ENCODE peak calls at places on chromosomes 16 and 17, in five cellular contexts. X, W, T, I and M are unnamed samples.

GRCh38 chr16:8577678-8578304 is 12.5 kb downstream of the TMEM114 start:
- DNase-seq in I (no peak), X (no peak), W (no peak), T (no peak), M (no peak)

GRCh38 chr17:45018514-45019176 is 32.8 kb downstream of the DCAKD start:
- DNase-seq in X (no peak), T (no peak), I (no peak), W (peak; percentile 11), M (peak; percentile 36)

GRCh38 chr17:57337390-57337789 is 81.1 kb downstream of the MSI2 start:
- DNase-seq in X (no peak), W (no peak), I (no peak), T (no peak), M (no peak)

GRCh38 chr16:89913408-89914387 is 5.0 kb upstream of the MC1R start:
- DNase-seq in T (no peak), X (no peak), W (no peak), I (no peak), M (no peak)

GRCh38 chr17:57921342-57921741 is 33.9 kb downstream of the CUEDC1 start:
- DNase-seq in W (peak; percentile 59), T (no peak), X (no peak), I (no peak), M (no peak)

GRCh38 chr17:56679148-56679766 is 85.8 kb downstream of the NOG start:
- DNase-seq in W (peak; percentile 56), I (no peak), X (no peak), T (peak; percentile 46), M (peak; percentile 57)

GRCh38 chr17:43028221-43028861 is 3.3 kb downstream of the RND2 start:
- DNase-seq in T (no peak), W (no peak), X (no peak), I (no peak), M (no peak)

GRCh38 chr17:19650826-19651225 is 2.3 kb downstream of the ALDH3A2 start:
- DNase-seq in W (peak; percentile 59), T (no peak), X (no peak), I (no peak), M (peak; percentile 44)

GRCh38 chr17:16923097-16923903 is 48.6 kb downstream of the TNFRSF13B start:
- DNase-seq in X (no peak), T (no peak), W (no peak), I (no peak), M (no peak)

GRCh38 chr16:19860146-19861030 is 24.3 kb downstream of the GPRC5B start:
- DNase-seq in I (no peak), X (peak; percentile 75), T (no peak), W (peak; percentile 81), M (peak; percentile 75)

GRCh38 chr17:8713878-8714277 is 30.8 kb downstream of the CCDC42 start:
- DNase-seq in X (no peak), W (no peak), T (no peak), I (no peak), M (no peak)

GRCh38 chr16:84999200-84999599 is 12.1 kb downstream of the ZDHHC7 start:
- DNase-seq in T (no peak), X (no peak), I (no peak), W (peak; percentile 56), M (no peak)

GRCh38 chr17:82694647-82695046 is 3.9 kb downstream of the RAB40B start:
- DNase-seq in X (no peak), W (no peak), I (no peak), T (no peak), M (no peak)

DNA sequence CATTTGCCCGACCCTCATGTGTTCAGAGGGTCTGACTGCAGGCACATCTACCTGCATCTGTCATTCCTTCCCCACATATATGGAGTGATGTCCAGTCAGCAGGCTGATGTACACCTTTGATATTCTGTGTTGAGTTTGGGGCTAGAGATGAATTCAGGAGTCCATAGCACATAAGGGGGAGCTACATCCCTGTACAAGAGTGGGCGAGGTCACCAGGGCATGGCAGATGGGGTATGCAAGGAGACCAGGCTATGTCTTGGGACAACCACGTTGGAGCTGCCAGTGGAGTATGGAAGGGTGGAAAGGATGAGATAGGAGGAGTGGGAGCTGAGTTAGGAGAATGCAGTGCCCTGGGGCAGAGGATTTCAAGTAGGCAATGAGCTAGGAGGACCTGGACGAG is 15.0 kb downstream of the SMPD3 start:
- DNase-seq in I (no peak), W (no peak), X (no peak), T (no peak), M (no peak)
- H3K4me2 ChIP-seq in I (no peak overlapping the region), W (no peak overlapping the region), X (no peak overlapping the region), T (no peak overlapping the region), M (no peak overlapping the region)

GRCh38 chr16:1380195-1380594 is 28.5 kb downstream of the GNPTG start:
- DNase-seq in T (no peak), W (no peak), X (no peak), I (no peak), M (no peak)

GRCh38 chr16:1378087-1378803 is 26.5 kb downstream of the GNPTG start:
- DNase-seq in T (no peak), I (no peak), W (no peak), X (no peak), M (no peak)

GRCh38 chr16:1379863-1380174 is 28.1 kb downstream of the GNPTG start:
- DNase-seq in T (no peak), X (peak; percentile 81), W (no peak), I (no peak), M (no peak)

GRCh38 chr16:1378804-1379053 is 27.0 kb downstream of the GNPTG start:
- DNase-seq in T (no peak), I (no peak), X (no peak), W (no peak), M (no peak)

DNA sequence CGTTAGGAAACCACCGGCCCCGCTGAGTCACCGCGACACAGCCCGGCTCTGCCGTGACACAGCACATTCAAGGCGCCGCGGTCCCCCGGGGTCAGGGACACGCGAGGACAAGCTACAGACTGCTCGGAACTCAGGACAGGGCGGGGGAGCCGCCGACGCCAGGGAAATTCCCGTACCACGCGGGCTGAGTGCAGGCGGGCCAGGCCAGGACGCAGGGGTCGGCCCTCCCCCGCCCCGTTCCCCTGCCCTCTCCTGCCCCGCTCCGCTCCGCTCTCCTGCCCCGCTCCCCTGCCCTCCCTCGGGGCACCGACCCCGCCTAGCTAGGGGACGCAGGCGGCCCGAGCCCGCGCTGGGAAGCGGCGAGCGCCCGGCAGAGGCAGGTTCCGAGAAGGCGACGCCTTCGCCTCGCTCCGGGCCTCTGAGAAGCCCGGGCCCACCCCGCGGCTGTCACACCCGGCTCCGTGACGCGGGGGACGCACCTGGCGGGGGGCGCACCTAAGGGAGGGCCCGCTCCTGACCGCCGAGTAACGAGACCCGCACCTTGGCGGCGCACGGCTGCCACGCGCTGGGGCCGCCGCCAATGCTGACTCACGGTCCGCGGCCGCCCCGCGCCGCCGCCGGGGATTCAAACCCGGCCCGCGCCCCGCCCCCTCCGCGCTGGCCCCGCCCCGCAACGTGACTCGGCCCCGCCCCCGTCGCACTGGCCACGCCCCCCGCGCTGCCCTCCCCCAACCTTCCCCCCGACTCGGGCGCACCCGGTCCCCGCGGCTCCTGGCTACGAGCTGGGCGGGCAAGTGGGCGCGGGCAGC is 27.5 kb downstream of the GNPTG start:
- DNase-seq in W (peak; percentile 74), I (peak; percentile 88), X (no peak), T (peak; percentile 72), M (peak; percentile 94)
- H3K23ac ChIP-seq in W (peak overlapping the region; percentile 74), I (no peak overlapping the region), X (no peak overlapping the region), T (peak overlapping the region; percentile 97), M (no peak overlapping the region)

GRCh38 chr17:1076299-1076981 is 79.5 kb downstream of the TIMM22 start:
- DNase-seq in X (no peak), W (no peak), I (no peak), T (no peak), M (no peak)

GRCh38 chr17:1076982-1077302 is 80.0 kb downstream of the TIMM22 start:
- DNase-seq in I (no peak), X (no peak), W (no peak), T (no peak), M (no peak)

GRCh38 chr17:1072551-1072961 is 75.6 kb downstream of the TIMM22 start:
- DNase-seq in X (no peak), I (no peak), T (no peak), W (no peak), M (no peak)

GRCh38 chr17:1073241-1073962 is 76.5 kb downstream of the TIMM22 start:
- DNase-seq in X (no peak), W (no peak), I (no peak), T (no peak), M (no peak)

DNA sequence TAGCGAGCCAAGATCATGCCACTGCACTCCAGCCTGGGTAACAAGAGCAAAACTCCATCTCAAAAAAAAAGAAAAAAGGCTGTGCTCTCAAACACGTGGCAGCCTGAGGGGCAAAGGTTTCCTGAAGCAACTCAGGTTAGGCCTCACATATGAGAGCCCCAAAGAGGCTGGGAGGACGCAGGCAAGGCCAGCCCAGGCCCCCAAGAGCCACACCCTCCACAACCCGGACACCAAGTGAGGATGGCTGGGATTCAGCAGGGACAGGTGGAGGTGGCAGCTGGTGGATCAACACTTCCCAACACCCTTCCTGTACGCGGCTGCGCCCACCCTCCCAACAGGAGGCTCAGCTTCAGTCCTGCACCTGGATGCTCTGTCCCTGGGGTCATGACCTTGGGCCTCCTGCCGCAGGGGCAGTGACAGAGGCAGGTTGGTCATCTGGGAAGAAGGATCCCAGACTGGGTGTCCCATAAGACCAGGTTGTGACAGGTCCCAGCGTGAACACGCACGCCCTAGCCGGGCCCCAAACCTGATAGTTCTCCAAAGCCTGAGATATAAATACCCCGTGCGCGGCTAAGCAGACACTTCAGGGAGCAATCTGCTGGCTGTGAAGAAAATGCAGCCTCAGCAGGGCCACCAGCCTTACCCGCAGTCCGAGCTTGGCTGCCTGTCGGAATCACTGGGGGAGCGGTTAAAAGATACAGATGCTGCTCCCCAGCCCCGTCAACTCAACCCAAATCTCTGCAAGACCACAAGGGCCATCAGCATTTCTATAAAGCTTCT is 78.1 kb downstream of the TIMM22 start:
- DNase-seq in W (no peak), X (no peak), T (no peak), I (no peak), M (no peak)
- H3K4me2 ChIP-seq in W (no peak overlapping the region), X (no peak overlapping the region), T (no peak overlapping the region), I (no peak overlapping the region), M (no peak overlapping the region)

GRCh38 chr16:81495321-81496234 is 51.0 kb downstream of the CMIP start:
- DNase-seq in T (no peak), X (no peak), I (no peak), W (no peak), M (no peak)
- H3K23ac ChIP-seq in T (no peak overlapping the region), X (no peak overlapping the region), I (no peak overlapping the region), W (no peak overlapping the region), M (peak overlapping the region; percentile 34)

GRCh38 chr17:79503440-79503839 is 107.4 kb downstream of the RBFOX3 start:
- DNase-seq in W (no peak), X (no peak), T (no peak), I (no peak), M (no peak)
- H3K4me2 ChIP-seq in W (no peak overlapping the region), X (no peak overlapping the region), T (no peak overlapping the region), I (no peak overlapping the region), M (no peak overlapping the region)

GRCh38 chr16:51931596-51931995 is 615.3 kb downstream of the TOX3 start:
- DNase-seq in W (no peak), T (no peak), X (no peak), I (no peak), M (no peak)
- H3K23ac ChIP-seq in W (no peak overlapping the region), T (no peak overlapping the region), X (no peak overlapping the region), I (no peak overlapping the region), M (no peak overlapping the region)

GRCh38 chr16:985646-986400 is 4.3 kb downstream of the SOX8 start:
- DNase-seq in T (no peak), X (no peak), I (no peak), W (no peak), M (no peak)
- H3K4me2 ChIP-seq in T (no peak overlapping the region), X (no peak overlapping the region), I (no peak overlapping the region), W (no peak overlapping the region), M (no peak overlapping the region)